ENCODE peak calls at places on chromosomes 16 and 17, in ten cellular contexts. One of them, this sample, is unnamed.

GRCh38 chr17:72590382-72590781 is 469.6 kb downstream of the SOX9 start:
- DNase-seq in activated T-helper 1 cell treated with Interleukin-2 at 50 U/mL for 16 hours: no peak
- DNase-seq in skeletal muscle cell: no peak
- DNase-seq in AG04449: no peak
- DNase-seq in NCI-H524: no peak
- DNase-seq in C1 segment of cervical spinal cord: no peak
- DNase-seq in Calu3: no peak
- DNase-seq in stimulated activated CD4-positive, alpha-beta T cell treated with anti-CD3 and anti-CD28 coated beads, Interleukin-1b, Interleukin-23, amount 100 ng/mL, for 1 hour: no peak
- DNase-seq in GM13976: no peak
- DNase-seq in GM18507: no peak
- DNase-seq in this sample: no peak

GRCh38 chr16:61797960-61798359 is 238.3 kb downstream of the CDH8 start:
- DNase-seq in activated T-helper 1 cell treated with Interleukin-2 at 50 U/mL for 16 hours: no peak
- DNase-seq in skeletal muscle cell: no peak
- DNase-seq in AG04449: no peak
- DNase-seq in NCI-H524: no peak
- DNase-seq in C1 segment of cervical spinal cord: no peak
- DNase-seq in Calu3: no peak
- DNase-seq in stimulated activated CD4-positive, alpha-beta T cell treated with anti-CD3 and anti-CD28 coated beads, Interleukin-1b, Interleukin-23, amount 100 ng/mL, for 1 hour: no peak
- DNase-seq in GM13976: no peak
- DNase-seq in GM18507: no peak
- DNase-seq in this sample: no peak

GRCh38 chr17:44254696-44255095 is 13.2 kb downstream of the SLC4A1 start:
- DNase-seq in activated T-helper 1 cell treated with Interleukin-2 at 50 U/mL for 16 hours: no peak
- DNase-seq in skeletal muscle cell: no peak
- DNase-seq in AG04449: no peak
- DNase-seq in NCI-H524: peak
- DNase-seq in C1 segment of cervical spinal cord: no peak
- DNase-seq in Calu3: no peak
- DNase-seq in stimulated activated CD4-positive, alpha-beta T cell treated with anti-CD3 and anti-CD28 coated beads, Interleukin-1b, Interleukin-23, amount 100 ng/mL, for 1 hour: no peak
- DNase-seq in GM13976: no peak
- DNase-seq in GM18507: no peak
- DNase-seq in this sample: no peak

GRCh38 chr17:27535975-27536374 is 79.7 kb downstream of the KSR1 start:
- DNase-seq in activated T-helper 1 cell treated with Interleukin-2 at 50 U/mL for 16 hours: no peak
- DNase-seq in skeletal muscle cell: no peak
- DNase-seq in AG04449: no peak
- DNase-seq in NCI-H524: no peak
- DNase-seq in C1 segment of cervical spinal cord: no peak
- DNase-seq in Calu3: no peak
- DNase-seq in stimulated activated CD4-positive, alpha-beta T cell treated with anti-CD3 and anti-CD28 coated beads, Interleukin-1b, Interleukin-23, amount 100 ng/mL, for 1 hour: no peak
- DNase-seq in GM13976: no peak
- DNase-seq in GM18507: no peak
- DNase-seq in this sample: no peak

GRCh38 chr17:3765981-3766380 is 35.0 kb downstream of the ITGAE start:
- DNase-seq in activated T-helper 1 cell treated with Interleukin-2 at 50 U/mL for 16 hours: no peak
- DNase-seq in skeletal muscle cell: no peak
- DNase-seq in AG04449: no peak
- DNase-seq in NCI-H524: no peak
- DNase-seq in C1 segment of cervical spinal cord: no peak
- DNase-seq in Calu3: no peak
- DNase-seq in stimulated activated CD4-positive, alpha-beta T cell treated with anti-CD3 and anti-CD28 coated beads, Interleukin-1b, Interleukin-23, amount 100 ng/mL, for 1 hour: no peak
- DNase-seq in GM13976: no peak
- DNase-seq in GM18507: no peak
- DNase-seq in this sample: peak

GRCh38 chr17:39096435-39097158 is 54.8 kb downstream of the PLXDC1 start:
- DNase-seq in activated T-helper 1 cell treated with Interleukin-2 at 50 U/mL for 16 hours: peak
- DNase-seq in skeletal muscle cell: no peak
- DNase-seq in AG04449: no peak
- DNase-seq in NCI-H524: peak
- DNase-seq in C1 segment of cervical spinal cord: no peak
- DNase-seq in Calu3: no peak
- DNase-seq in stimulated activated CD4-positive, alpha-beta T cell treated with anti-CD3 and anti-CD28 coated beads, Interleukin-1b, Interleukin-23, amount 100 ng/mL, for 1 hour: no peak
- DNase-seq in GM13976: no peak
- DNase-seq in GM18507: no peak
- DNase-seq in this sample: no peak

GRCh38 chr16:77885596-77886295 is 97.4 kb downstream of the VAT1L start:
- DNase-seq in activated T-helper 1 cell treated with Interleukin-2 at 50 U/mL for 16 hours: no peak
- DNase-seq in skeletal muscle cell: no peak
- DNase-seq in AG04449: no peak
- DNase-seq in NCI-H524: no peak
- DNase-seq in C1 segment of cervical spinal cord: no peak
- DNase-seq in Calu3: no peak
- DNase-seq in stimulated activated CD4-positive, alpha-beta T cell treated with anti-CD3 and anti-CD28 coated beads, Interleukin-1b, Interleukin-23, amount 100 ng/mL, for 1 hour: no peak
- DNase-seq in GM13976: no peak
- DNase-seq in GM18507: no peak
- DNase-seq in this sample: no peak

GRCh38 chr16:30113711-30114333 is 485 bp upstream of the GDPD3 start:
- DNase-seq in activated T-helper 1 cell treated with Interleukin-2 at 50 U/mL for 16 hours: no peak
- DNase-seq in skeletal muscle cell: no peak
- DNase-seq in AG04449: no peak
- DNase-seq in NCI-H524: no peak
- DNase-seq in C1 segment of cervical spinal cord: no peak
- DNase-seq in Calu3: no peak
- DNase-seq in stimulated activated CD4-positive, alpha-beta T cell treated with anti-CD3 and anti-CD28 coated beads, Interleukin-1b, Interleukin-23, amount 100 ng/mL, for 1 hour: no peak
- DNase-seq in GM13976: no peak
- DNase-seq in GM18507: no peak
- DNase-seq in this sample: no peak

GRCh38 chr17:19454074-19454473 is 43.0 kb downstream of the RNF112 start:
- DNase-seq in activated T-helper 1 cell treated with Interleukin-2 at 50 U/mL for 16 hours: no peak
- DNase-seq in skeletal muscle cell: no peak
- DNase-seq in AG04449: no peak
- DNase-seq in NCI-H524: no peak
- DNase-seq in C1 segment of cervical spinal cord: no peak
- DNase-seq in Calu3: no peak
- DNase-seq in stimulated activated CD4-positive, alpha-beta T cell treated with anti-CD3 and anti-CD28 coated beads, Interleukin-1b, Interleukin-23, amount 100 ng/mL, for 1 hour: no peak
- DNase-seq in GM13976: no peak
- DNase-seq in GM18507: no peak
- DNase-seq in this sample: no peak

GRCh38 chr17:7214300-7215135 is 5.1 kb downstream of the DLG4 start:
- DNase-seq in activated T-helper 1 cell treated with Interleukin-2 at 50 U/mL for 16 hours: peak
- DNase-seq in skeletal muscle cell: peak
- DNase-seq in AG04449: peak
- DNase-seq in NCI-H524: peak
- DNase-seq in C1 segment of cervical spinal cord: peak
- DNase-seq in Calu3: peak
- DNase-seq in stimulated activated CD4-positive, alpha-beta T cell treated with anti-CD3 and anti-CD28 coated beads, Interleukin-1b, Interleukin-23, amount 100 ng/mL, for 1 hour: peak
- DNase-seq in GM13976: peak
- DNase-seq in GM18507: peak
- DNase-seq in this sample: peak

GRCh38 chr17:80995131-80995530 is 3.5 kb downstream of the CHMP6 start:
- DNase-seq in activated T-helper 1 cell treated with Interleukin-2 at 50 U/mL for 16 hours: no peak
- DNase-seq in skeletal muscle cell: no peak
- DNase-seq in AG04449: no peak
- DNase-seq in NCI-H524: no peak
- DNase-seq in C1 segment of cervical spinal cord: no peak
- DNase-seq in Calu3: no peak
- DNase-seq in stimulated activated CD4-positive, alpha-beta T cell treated with anti-CD3 and anti-CD28 coated beads, Interleukin-1b, Interleukin-23, amount 100 ng/mL, for 1 hour: no peak
- DNase-seq in GM13976: no peak
- DNase-seq in GM18507: no peak
- DNase-seq in this sample: peak

GRCh38 chr17:70702683-70703255 is 533.4 kb downstream of the KCNJ2 start:
- DNase-seq in activated T-helper 1 cell treated with Interleukin-2 at 50 U/mL for 16 hours: no peak
- DNase-seq in skeletal muscle cell: no peak
- DNase-seq in AG04449: no peak
- DNase-seq in NCI-H524: no peak
- DNase-seq in C1 segment of cervical spinal cord: no peak
- DNase-seq in Calu3: no peak
- DNase-seq in stimulated activated CD4-positive, alpha-beta T cell treated with anti-CD3 and anti-CD28 coated beads, Interleukin-1b, Interleukin-23, amount 100 ng/mL, for 1 hour: no peak
- DNase-seq in GM13976: no peak
- DNase-seq in GM18507: no peak
- DNase-seq in this sample: no peak

GRCh38 chr16:82070656-82071369 is 35.8 kb downstream of the HSD17B2 start:
- DNase-seq in activated T-helper 1 cell treated with Interleukin-2 at 50 U/mL for 16 hours: no peak
- DNase-seq in skeletal muscle cell: peak
- DNase-seq in AG04449: peak
- DNase-seq in NCI-H524: no peak
- DNase-seq in C1 segment of cervical spinal cord: no peak
- DNase-seq in Calu3: no peak
- DNase-seq in stimulated activated CD4-positive, alpha-beta T cell treated with anti-CD3 and anti-CD28 coated beads, Interleukin-1b, Interleukin-23, amount 100 ng/mL, for 1 hour: no peak
- DNase-seq in GM13976: no peak
- DNase-seq in GM18507: no peak
- DNase-seq in this sample: no peak

GRCh38 chr17:42514867-42515266 is 21.2 kb upstream of the NAGLU start:
- DNase-seq in activated T-helper 1 cell treated with Interleukin-2 at 50 U/mL for 16 hours: no peak
- DNase-seq in skeletal muscle cell: no peak
- DNase-seq in AG04449: no peak
- DNase-seq in NCI-H524: no peak
- DNase-seq in C1 segment of cervical spinal cord: no peak
- DNase-seq in Calu3: no peak
- DNase-seq in stimulated activated CD4-positive, alpha-beta T cell treated with anti-CD3 and anti-CD28 coated beads, Interleukin-1b, Interleukin-23, amount 100 ng/mL, for 1 hour: no peak
- DNase-seq in GM13976: no peak
- DNase-seq in GM18507: no peak
- DNase-seq in this sample: no peak

GRCh38 chr17:4679652-4680051 is 24.3 kb downstream of the PELP1 start:
- DNase-seq in activated T-helper 1 cell treated with Interleukin-2 at 50 U/mL for 16 hours: no peak
- DNase-seq in skeletal muscle cell: peak
- DNase-seq in AG04449: no peak
- DNase-seq in NCI-H524: no peak
- DNase-seq in C1 segment of cervical spinal cord: no peak
- DNase-seq in Calu3: peak
- DNase-seq in stimulated activated CD4-positive, alpha-beta T cell treated with anti-CD3 and anti-CD28 coated beads, Interleukin-1b, Interleukin-23, amount 100 ng/mL, for 1 hour: no peak
- DNase-seq in GM13976: no peak
- DNase-seq in GM18507: no peak
- DNase-seq in this sample: peak

GRCh38 chr17:16943541-16944333 is 28.2 kb downstream of the TNFRSF13B start:
- DNase-seq in activated T-helper 1 cell treated with Interleukin-2 at 50 U/mL for 16 hours: no peak
- DNase-seq in skeletal muscle cell: no peak
- DNase-seq in AG04449: no peak
- DNase-seq in NCI-H524: no peak
- DNase-seq in C1 segment of cervical spinal cord: no peak
- DNase-seq in Calu3: no peak
- DNase-seq in stimulated activated CD4-positive, alpha-beta T cell treated with anti-CD3 and anti-CD28 coated beads, Interleukin-1b, Interleukin-23, amount 100 ng/mL, for 1 hour: no peak
- DNase-seq in GM13976: no peak
- DNase-seq in GM18507: no peak
- DNase-seq in this sample: no peak

GRCh38 chr16:70746040-70746707 is 54.8 kb downstream of the VAC14 start:
- DNase-seq in activated T-helper 1 cell treated with Interleukin-2 at 50 U/mL for 16 hours: no peak
- DNase-seq in skeletal muscle cell: peak
- DNase-seq in AG04449: peak
- DNase-seq in NCI-H524: no peak
- DNase-seq in C1 segment of cervical spinal cord: no peak
- DNase-seq in Calu3: peak
- DNase-seq in stimulated activated CD4-positive, alpha-beta T cell treated with anti-CD3 and anti-CD28 coated beads, Interleukin-1b, Interleukin-23, amount 100 ng/mL, for 1 hour: no peak
- DNase-seq in GM13976: no peak
- DNase-seq in GM18507: no peak
- DNase-seq in this sample: peak

GRCh38 chr16:49748322-49748721 is 107.6 kb downstream of the ZNF423 start:
- DNase-seq in activated T-helper 1 cell treated with Interleukin-2 at 50 U/mL for 16 hours: no peak
- DNase-seq in skeletal muscle cell: no peak
- DNase-seq in AG04449: no peak
- DNase-seq in NCI-H524: peak
- DNase-seq in C1 segment of cervical spinal cord: no peak
- DNase-seq in Calu3: no peak
- DNase-seq in stimulated activated CD4-positive, alpha-beta T cell treated with anti-CD3 and anti-CD28 coated beads, Interleukin-1b, Interleukin-23, amount 100 ng/mL, for 1 hour: no peak
- DNase-seq in GM13976: no peak
- DNase-seq in GM18507: no peak
- DNase-seq in this sample: no peak

GRCh38 chr17:187130-187529 is 5.7 kb upstream of the DOC2B start:
- DNase-seq in activated T-helper 1 cell treated with Interleukin-2 at 50 U/mL for 16 hours: no peak
- DNase-seq in skeletal muscle cell: no peak
- DNase-seq in AG04449: no peak
- DNase-seq in NCI-H524: peak
- DNase-seq in C1 segment of cervical spinal cord: no peak
- DNase-seq in Calu3: no peak
- DNase-seq in stimulated activated CD4-positive, alpha-beta T cell treated with anti-CD3 and anti-CD28 coated beads, Interleukin-1b, Interleukin-23, amount 100 ng/mL, for 1 hour: no peak
- DNase-seq in GM13976: no peak
- DNase-seq in GM18507: no peak
- DNase-seq in this sample: no peak

GRCh38 chr16:84585886-84586285 is 32.0 kb downstream of the COTL1 start:
- DNase-seq in activated T-helper 1 cell treated with Interleukin-2 at 50 U/mL for 16 hours: no peak
- DNase-seq in skeletal muscle cell: no peak
- DNase-seq in AG04449: no peak
- DNase-seq in NCI-H524: peak
- DNase-seq in C1 segment of cervical spinal cord: peak
- DNase-seq in Calu3: no peak
- DNase-seq in stimulated activated CD4-positive, alpha-beta T cell treated with anti-CD3 and anti-CD28 coated beads, Interleukin-1b, Interleukin-23, amount 100 ng/mL, for 1 hour: no peak
- DNase-seq in GM13976: peak
- DNase-seq in GM18507: no peak
- DNase-seq in this sample: no peak

GRCh38 chr17:50268632-50269287 is 5.5 kb upstream of the TMEM92 start:
- DNase-seq in activated T-helper 1 cell treated with Interleukin-2 at 50 U/mL for 16 hours: no peak
- DNase-seq in skeletal muscle cell: no peak
- DNase-seq in AG04449: no peak
- DNase-seq in NCI-H524: no peak
- DNase-seq in C1 segment of cervical spinal cord: no peak
- DNase-seq in Calu3: no peak
- DNase-seq in stimulated activated CD4-positive, alpha-beta T cell treated with anti-CD3 and anti-CD28 coated beads, Interleukin-1b, Interleukin-23, amount 100 ng/mL, for 1 hour: no peak
- DNase-seq in GM13976: peak
- DNase-seq in GM18507: no peak
- DNase-seq in this sample: no peak

GRCh38 chr17:50080827-50081226 is 14.3 kb upstream of the PDK2 start:
- DNase-seq in activated T-helper 1 cell treated with Interleukin-2 at 50 U/mL for 16 hours: no peak
- DNase-seq in skeletal muscle cell: no peak
- DNase-seq in AG04449: no peak
- DNase-seq in NCI-H524: no peak
- DNase-seq in C1 segment of cervical spinal cord: no peak
- DNase-seq in Calu3: no peak
- DNase-seq in stimulated activated CD4-positive, alpha-beta T cell treated with anti-CD3 and anti-CD28 coated beads, Interleukin-1b, Interleukin-23, amount 100 ng/mL, for 1 hour: no peak
- DNase-seq in GM13976: no peak
- DNase-seq in GM18507: no peak
- DNase-seq in this sample: no peak

GRCh38 chr17:80036715-80037477 is 454 bp downstream of the CCDC40 start:
- DNase-seq in activated T-helper 1 cell treated with Interleukin-2 at 50 U/mL for 16 hours: no peak
- DNase-seq in skeletal muscle cell: no peak
- DNase-seq in AG04449: no peak
- DNase-seq in NCI-H524: peak
- DNase-seq in C1 segment of cervical spinal cord: no peak
- DNase-seq in Calu3: no peak
- DNase-seq in stimulated activated CD4-positive, alpha-beta T cell treated with anti-CD3 and anti-CD28 coated beads, Interleukin-1b, Interleukin-23, amount 100 ng/mL, for 1 hour: no peak
- DNase-seq in GM13976: no peak
- DNase-seq in GM18507: no peak
- DNase-seq in this sample: peak

GRCh38 chr17:73231363-73231762 is 30.3 kb downstream of the CPSF4L start:
- DNase-seq in activated T-helper 1 cell treated with Interleukin-2 at 50 U/mL for 16 hours: no peak
- DNase-seq in skeletal muscle cell: no peak
- DNase-seq in AG04449: no peak
- DNase-seq in NCI-H524: peak
- DNase-seq in C1 segment of cervical spinal cord: peak
- DNase-seq in Calu3: no peak
- DNase-seq in stimulated activated CD4-positive, alpha-beta T cell treated with anti-CD3 and anti-CD28 coated beads, Interleukin-1b, Interleukin-23, amount 100 ng/mL, for 1 hour: no peak
- DNase-seq in GM13976: no peak
- DNase-seq in GM18507: no peak
- DNase-seq in this sample: no peak

GRCh38 chr17:7862692-7863437 is 5.1 kb downstream of the CYB5D1 start:
- DNase-seq in activated T-helper 1 cell treated with Interleukin-2 at 50 U/mL for 16 hours: no peak
- DNase-seq in skeletal muscle cell: no peak
- DNase-seq in AG04449: no peak
- DNase-seq in NCI-H524: peak
- DNase-seq in C1 segment of cervical spinal cord: peak
- DNase-seq in Calu3: peak
- DNase-seq in stimulated activated CD4-positive, alpha-beta T cell treated with anti-CD3 and anti-CD28 coated beads, Interleukin-1b, Interleukin-23, amount 100 ng/mL, for 1 hour: no peak
- DNase-seq in GM13976: no peak
- DNase-seq in GM18507: no peak
- DNase-seq in this sample: no peak

GRCh38 chr16:89582614-89583196 is 7.1 kb downstream of the CPNE7 start:
- DNase-seq in activated T-helper 1 cell treated with Interleukin-2 at 50 U/mL for 16 hours: no peak
- DNase-seq in skeletal muscle cell: no peak
- DNase-seq in AG04449: no peak
- DNase-seq in NCI-H524: no peak
- DNase-seq in C1 segment of cervical spinal cord: no peak
- DNase-seq in Calu3: no peak
- DNase-seq in stimulated activated CD4-positive, alpha-beta T cell treated with anti-CD3 and anti-CD28 coated beads, Interleukin-1b, Interleukin-23, amount 100 ng/mL, for 1 hour: no peak
- DNase-seq in GM13976: no peak
- DNase-seq in GM18507: no peak
- DNase-seq in this sample: no peak

GRCh38 chr16:57091990-57092785 is at the start of gene CPNE2:
- DNase-seq in activated T-helper 1 cell treated with Interleukin-2 at 50 U/mL for 16 hours: peak
- DNase-seq in skeletal muscle cell: no peak
- DNase-seq in AG04449: no peak
- DNase-seq in NCI-H524: peak
- DNase-seq in C1 segment of cervical spinal cord: peak
- DNase-seq in Calu3: peak
- DNase-seq in stimulated activated CD4-positive, alpha-beta T cell treated with anti-CD3 and anti-CD28 coated beads, Interleukin-1b, Interleukin-23, amount 100 ng/mL, for 1 hour: no peak
- DNase-seq in GM13976: peak
- DNase-seq in GM18507: no peak
- DNase-seq in this sample: peak

GRCh38 chr17:67995568-67996191 is 589 bp downstream of the C17orf58 start:
- DNase-seq in activated T-helper 1 cell treated with Interleukin-2 at 50 U/mL for 16 hours: no peak
- DNase-seq in skeletal muscle cell: no peak
- DNase-seq in AG04449: no peak
- DNase-seq in NCI-H524: peak
- DNase-seq in C1 segment of cervical spinal cord: peak
- DNase-seq in Calu3: no peak
- DNase-seq in stimulated activated CD4-positive, alpha-beta T cell treated with anti-CD3 and anti-CD28 coated beads, Interleukin-1b, Interleukin-23, amount 100 ng/mL, for 1 hour: no peak
- DNase-seq in GM13976: peak
- DNase-seq in GM18507: no peak
- DNase-seq in this sample: no peak

This sample was measured in left lung.